ENCODE peak calls at places on chromosomes 2 and 18, in five cellular contexts. S, M, L, A and G are unnamed samples.

GRCh38 chr2:204335642-204336041 is 209.6 kb upstream of the PARD3B start:
- DNase-seq in S (no peak), M (no peak), L (no peak), A (peak), G (no peak)

GRCh38 chr18:44839239-44839666 is 158.6 kb downstream of the SETBP1 start:
- DNase-seq in S (peak), M (peak), L (peak), A (no peak), G (peak)

GRCh38 chr2:182132605-182133004 is 147.0 kb downstream of the PPP1R1C start:
- DNase-seq in S (no peak), M (no peak), L (peak), A (no peak), G (no peak)

GRCh38 chr2:219225350-219225749 is 4.1 kb downstream of the ATG9A start:
- DNase-seq in S (no peak), M (no peak), L (no peak), A (no peak), G (no peak)

GRCh38 chr18:39425172-39425571 is 1859.6 kb upstream of the CELF4 start:
- DNase-seq in S (no peak), M (no peak), L (no peak), A (no peak), G (no peak)

GRCh38 chr2:184971669-184972068 is 373.3 kb downstream of the ZNF804A start:
- DNase-seq in S (no peak), M (no peak), L (no peak), A (no peak), G (no peak)

GRCh38 chr2:122960727-122961641 is 1064.1 kb upstream of the CNTNAP5 start:
- DNase-seq in S (no peak), M (no peak), L (peak), A (peak), G (no peak)

GRCh38 chr2:241011296-241011600 is 12.8 kb downstream of the SNED1 start:
- DNase-seq in S (no peak), M (no peak), L (no peak), A (no peak), G (peak)

GRCh38 chr18:51575171-51575570 is 377.7 kb upstream of the MEX3C start:
- DNase-seq in S (no peak), M (no peak), L (no peak), A (no peak), G (no peak)

GRCh38 chr2:10477443-10478297 is 29.5 kb upstream of the ODC1 start:
- DNase-seq in S (no peak), M (no peak), L (no peak), A (no peak), G (no peak)

GRCh38 chr2:27494284-27494943 is 586 bp downstream of the FNDC4 start:
- DNase-seq in S (peak), M (peak), L (peak), A (peak), G (peak)

GRCh38 chr2:145918951-145919350 is 1399.0 kb upstream of the ZEB2 start:
- DNase-seq in S (no peak), M (no peak), L (no peak), A (no peak), G (no peak)

GRCh38 chr2:8515864-8516533 is 165.9 kb upstream of the ID2 start:
- DNase-seq in S (no peak), M (no peak), L (no peak), A (no peak), G (no peak)

GRCh38 chr18:10455726-10456453 is 1.5 kb downstream of the APCDD1 start:
- DNase-seq in S (no peak), M (no peak), L (no peak), A (peak), G (no peak)

GRCh38 chr2:175600024-175600831 is 401.8 kb downstream of the LNPK start:
- DNase-seq in S (no peak), M (no peak), L (peak), A (peak), G (peak)

GRCh38 chr18:29004921-29005320 is 828.0 kb upstream of the CDH2 start:
- DNase-seq in S (no peak), M (no peak), L (no peak), A (no peak), G (no peak)

GRCh38 chr2:164847966-164848365 is 6.3 kb upstream of the COBLL1 start:
- DNase-seq in S (no peak), M (no peak), L (peak), A (peak), G (no peak)

GRCh38 chr2:217444932-217445331 is 557.9 kb downstream of the TNS1 start:
- DNase-seq in S (no peak), M (no peak), L (no peak), A (no peak), G (no peak)

GRCh38 chr2:230575640-230576324 is 136.9 kb upstream of the CAB39 start:
- DNase-seq in S (no peak), M (no peak), L (no peak), A (no peak), G (no peak)